ENCODE peak calls at places on chromosomes 11 and 22, in five cellular contexts. T is NCI-H1105, I is GM23338, V is PC-3, E is H9. L is an unnamed sample.

GRCh38 chr11:44944181-44944852 is 6.4 kb downstream of the TP53I11 start:
- DNase-seq in T (no peak), V (no peak), E (peak; percentile 81), I (no peak), L (no peak)

GRCh38 chr11:62791501-62792192 is at the start of gene TMEM223:
- DNase-seq in I (peak; percentile 94), E (peak; percentile 89), T (peak; percentile 80), V (peak; percentile 88), L (peak; percentile 89)

GRCh38 chr11:3929689-3930088 is 74.2 kb downstream of the STIM1 start:
- DNase-seq in V (no peak), I (no peak), E (no peak), T (no peak), L (peak; percentile 22)

GRCh38 chr11:132866783-132867545 is 665.3 kb downstream of the OPCML start:
- DNase-seq in I (no peak), T (no peak), V (no peak), E (no peak), L (no peak)

GRCh38 chr11:123484448-123484847 is 54.4 kb downstream of the GRAMD1B start:
- DNase-seq in V (no peak), I (no peak), E (no peak), T (no peak), L (no peak)

GRCh38 chr11:32213223-32213622 is 122.3 kb downstream of the RCN1 start:
- DNase-seq in T (no peak), I (no peak), V (peak; percentile 37), E (no peak), L (no peak)

GRCh38 chr11:86177319-86177718 is 67.2 kb upstream of the EED start:
- DNase-seq in I (no peak), T (no peak), V (no peak), E (no peak), L (no peak)

GRCh38 chr22:31122196-31122531 is 602 bp upstream of the INPP5J start:
- DNase-seq in I (no peak), E (no peak), V (no peak), T (no peak), L (no peak)

GRCh38 chr11:1751521-1751921 is 1.1 kb upstream of the IFITM10 start:
- DNase-seq in I (no peak), T (no peak), V (no peak), E (no peak), L (peak; percentile 51)

GRCh38 chr11:58805065-58805464 is 39.4 kb downstream of the GLYATL2 start:
- DNase-seq in T (no peak), I (no peak), E (no peak), V (peak; percentile 82), L (no peak)

GRCh38 chr11:87970762-87971161 is 204.5 kb downstream of the RAB38 start:
- DNase-seq in T (no peak), V (no peak), I (peak; percentile 35), E (peak; percentile 37), L (no peak)

GRCh38 chr11:74024630-74025029 is 15.7 kb upstream of the UCP3 start:
- DNase-seq in V (peak; percentile 53), E (no peak), I (no peak), T (no peak), L (peak; percentile 44)

GRCh38 chr11:111417011-111417765 is 38.1 kb upstream of the POU2AF1 start:
- DNase-seq in T (no peak), E (no peak), V (no peak), I (no peak), L (no peak)

GRCh38 chr22:24156146-24156914 is 25.0 kb upstream of the SUSD2 start:
- DNase-seq in I (peak; percentile 59), E (no peak), T (no peak), V (peak; percentile 12), L (no peak)

GRCh38 chr11:47186076-47186936 is at the start of gene PACSIN3:
- DNase-seq in E (peak; percentile 58), V (peak; percentile 63), T (peak; percentile 16), I (peak; percentile 62), L (no peak)

GRCh38 chr22:41668971-41669911 is 19.4 kb downstream of the SNU13 start:
- DNase-seq in I (no peak), T (no peak), E (no peak), V (peak; percentile 59), L (no peak)

GRCh38 chr11:104665631-104666030 is 232.6 kb downstream of the CASP12 start:
- DNase-seq in E (no peak), V (no peak), T (no peak), I (no peak), L (no peak)

GRCh38 chr22:41488076-41488475 is 19.2 kb downstream of the ACO2 start:
- DNase-seq in E (no peak), I (no peak), T (no peak), V (no peak), L (no peak)

GRCh38 chr11:57776101-57776511 is 14.5 kb downstream of the CTNND1 start:
- DNase-seq in I (peak; percentile 83), V (no peak), T (no peak), E (peak; percentile 43), L (no peak)

GRCh38 chr11:112302226-112302868 is 41.7 kb upstream of the PLET1 start:
- DNase-seq in T (no peak), E (no peak), I (no peak), V (peak; percentile 53), L (no peak)

GRCh38 chr22:30325724-30326703 is 727 bp downstream of the TBC1D10A start:
- DNase-seq in T (no peak), I (peak; percentile 41), E (peak; percentile 37), V (no peak), L (peak; percentile 42)

GRCh38 chr11:118238947-118239346 is 13.2 kb downstream of the MPZL3 start:
- DNase-seq in I (peak; percentile 52), E (no peak), T (no peak), V (no peak), L (no peak)

GRCh38 chr11:132784441-132784840 is 747.9 kb downstream of the OPCML start:
- DNase-seq in E (no peak), I (no peak), T (no peak), V (peak; percentile 4), L (no peak)

GRCh38 chr11:83002047-83002446 is 69.7 kb downstream of the RAB30 start:
- DNase-seq in I (peak; percentile 17), E (no peak), V (no peak), T (no peak), L (no peak)

GRCh38 chr11:118572914-118573550 is 823 bp downstream of the ARCN1 start:
- DNase-seq in T (no peak), E (no peak), I (peak; percentile 12), V (peak; percentile 40), L (no peak)

GRCh38 chr11:10379871-10380568 is 75.0 kb upstream of the AMPD3 start:
- DNase-seq in I (no peak), T (peak; percentile 82), V (peak; percentile 67), E (no peak), L (no peak)

GRCh38 chr11:13479688-13480087 is 16.1 kb downstream of the PTH start:
- DNase-seq in I (no peak), V (no peak), T (no peak), E (no peak), L (no peak)

GRCh38 chr11:134069996-134070845 is 1.3 kb downstream of the JAM3 start:
- DNase-seq in E (no peak), V (no peak), T (no peak), I (no peak), L (no peak)

GRCh38 chr22:37742374-37743092 is 45.7 kb downstream of the TRIOBP start:
- DNase-seq in T (no peak), V (peak; percentile 92), E (no peak), I (no peak), L (no peak)

GRCh38 chr22:35477911-35478582 is 62.6 kb upstream of the RASD2 start:
- DNase-seq in I (no peak), V (peak; percentile 96), T (peak; percentile 82), E (peak; percentile 18), L (peak; percentile 89)

GRCh38 chr11:86041975-86042378 is 26.9 kb downstream of the PICALM start:
- DNase-seq in V (peak; percentile 92), T (peak; percentile 65), I (peak; percentile 95), E (peak; percentile 62), L (peak; percentile 56)

L was measured in adrenal gland.